ENCODE peak calls at places on chromosomes 1 and 21, in five cellular contexts. P is lower lobe of right lung, I is psoas muscle, L is left ventricle myocardium inferior, C is SJSA1. O is an unnamed sample.

GRCh38 chr1:192831706-192832355 is 23.0 kb downstream of the RGS2 start:
- DNase-seq in I (no peak), L (no peak), C (no peak), P (no peak), O (no peak)

GRCh38 chr1:212683357-212683722 is 16.3 kb downstream of the BATF3 start:
- DNase-seq in I (peak; percentile 55), L (peak; percentile 33), C (no peak), P (peak; percentile 77), O (no peak)

GRCh38 chr1:101506541-101507164 is 269.8 kb downstream of the S1PR1 start:
- DNase-seq in I (no peak), C (peak; percentile 11), P (no peak), L (no peak), O (no peak)

GRCh38 chr1:109767596-109768334 is 4.0 kb upstream of the EPS8L3 start:
- DNase-seq in C (no peak), L (peak; percentile 2), P (peak; percentile 29), I (peak; percentile 34), O (no peak)

GRCh38 chr1:218948446-218948845 is 225.2 kb upstream of the LYPLAL1 start:
- DNase-seq in P (no peak), C (no peak), I (no peak), L (no peak), O (no peak)

GRCh38 chr1:239250353-239251035 is 135.9 kb upstream of the CHRM3 start:
- DNase-seq in C (no peak), I (no peak), L (no peak), P (no peak), O (no peak)

GRCh38 chr1:169207825-169208520 is 101.5 kb downstream of the ATP1B1 start:
- DNase-seq in P (no peak), C (no peak), I (no peak), L (no peak), O (no peak)

GRCh38 chr1:199685369-199685768 is 342.1 kb upstream of the NR5A2 start:
- DNase-seq in C (peak; percentile 47), I (no peak), P (no peak), L (no peak), O (no peak)

GRCh38 chr1:156152628-156153027 is 757 bp upstream of the SEMA4A start:
- DNase-seq in I (peak; percentile 12), C (no peak), L (no peak), P (no peak), O (no peak)

GRCh38 chr21:36207577-36208320 is 51.1 kb downstream of the DOP1B start:
- DNase-seq in L (no peak), C (no peak), P (no peak), I (no peak), O (no peak)

GRCh38 chr1:2594641-2595131 is 8.1 kb downstream of the PRXL2B start:
- DNase-seq in P (no peak), I (peak; percentile 58), L (no peak), C (no peak), O (no peak)

GRCh38 chr1:2496746-2497145 is 20.7 kb downstream of the PLCH2 start:
- DNase-seq in C (no peak), L (no peak), P (no peak), I (no peak), O (no peak)

GRCh38 chr1:108000620-108001105 is 35.7 kb upstream of the VAV3 start:
- DNase-seq in L (peak; percentile 55), P (no peak), C (peak; percentile 47), I (peak; percentile 49), O (no peak)

GRCh38 chr1:50421768-50422674 is 1.2 kb downstream of the DMRTA2 start:
- DNase-seq in P (no peak), L (no peak), I (no peak), C (peak; percentile 20), O (no peak)

GRCh38 chr1:242428403-242429190 is 95.9 kb downstream of the PLD5 start:
- DNase-seq in C (no peak), I (no peak), P (no peak), L (no peak), O (no peak)

GRCh38 chr21:44996096-44996495 is 56.3 kb downstream of the SLX9 start:
- DNase-seq in L (no peak), C (no peak), P (peak; percentile 27), I (no peak), O (no peak)

GRCh38 chr1:45359882-45360513 is 19.8 kb upstream of the MUTYH start:
- DNase-seq in L (peak; percentile 48), C (peak; percentile 42), I (peak; percentile 76), P (no peak), O (peak; percentile 19)

GRCh38 chr1:24277420-24278169 is 41.6 kb upstream of the GRHL3 start:
- DNase-seq in L (no peak), C (no peak), I (no peak), P (no peak), O (no peak)

GRCh38 chr1:112706505-112707216 is at the start of gene RHOC:
- DNase-seq in I (peak; percentile 83), L (peak; percentile 80), C (peak; percentile 54), P (peak; percentile 82), O (peak; percentile 45)

GRCh38 chr1:109397451-109398342 is at the start of gene SORT1:
- DNase-seq in P (peak; percentile 90), C (peak; percentile 76), L (peak; percentile 88), I (peak; percentile 91), O (peak; percentile 50)

GRCh38 chr1:20390589-20391331 is 95.2 kb downstream of the CAMK2N1 start:
- DNase-seq in P (no peak), I (no peak), C (peak; percentile 34), L (no peak), O (no peak)

GRCh38 chr1:28577052-28577678 is 14.9 kb upstream of the RAB42 start:
- DNase-seq in C (no peak), L (no peak), P (no peak), I (no peak), O (no peak)

GRCh38 chr1:159065106-159065505 is 11.5 kb downstream of the AIM2 start:
- DNase-seq in I (no peak), C (no peak), L (no peak), P (no peak), O (no peak)

GRCh38 chr1:67831850-67832513 is 1.3 kb downstream of the GNG12 start:
- DNase-seq in L (peak; percentile 43), I (peak; percentile 79), C (peak; percentile 79), P (peak; percentile 69), O (no peak)

GRCh38 chr1:198271467-198271866 is 114.7 kb downstream of the NEK7 start:
- DNase-seq in L (no peak), C (no peak), I (no peak), P (no peak), O (no peak)

GRCh38 chr1:28973850-28974841 is 59.8 kb downstream of the EPB41 start:
- DNase-seq in L (no peak), I (no peak), C (no peak), P (no peak), O (no peak)

GRCh38 chr1:1128454-1129139 is 12.7 kb upstream of the C1orf159 start:
- DNase-seq in P (no peak), C (no peak), L (no peak), I (no peak), O (no peak)

GRCh38 chr1:234765181-234765580 is 155.2 kb upstream of the IRF2BP2 start:
- DNase-seq in I (no peak), L (no peak), C (no peak), P (no peak), O (no peak)

GRCh38 chr21:39444406-39445145 is 1.0 kb downstream of the LCA5L start:
- DNase-seq in L (no peak), I (no peak), C (peak; percentile 19), P (no peak), O (no peak)

GRCh38 chr21:45539046-45539795 is 3.0 kb downstream of the SLC19A1 start:
- DNase-seq in P (peak; percentile 36), L (peak; percentile 11), I (peak; percentile 39), C (no peak), O (no peak)

DNA sequence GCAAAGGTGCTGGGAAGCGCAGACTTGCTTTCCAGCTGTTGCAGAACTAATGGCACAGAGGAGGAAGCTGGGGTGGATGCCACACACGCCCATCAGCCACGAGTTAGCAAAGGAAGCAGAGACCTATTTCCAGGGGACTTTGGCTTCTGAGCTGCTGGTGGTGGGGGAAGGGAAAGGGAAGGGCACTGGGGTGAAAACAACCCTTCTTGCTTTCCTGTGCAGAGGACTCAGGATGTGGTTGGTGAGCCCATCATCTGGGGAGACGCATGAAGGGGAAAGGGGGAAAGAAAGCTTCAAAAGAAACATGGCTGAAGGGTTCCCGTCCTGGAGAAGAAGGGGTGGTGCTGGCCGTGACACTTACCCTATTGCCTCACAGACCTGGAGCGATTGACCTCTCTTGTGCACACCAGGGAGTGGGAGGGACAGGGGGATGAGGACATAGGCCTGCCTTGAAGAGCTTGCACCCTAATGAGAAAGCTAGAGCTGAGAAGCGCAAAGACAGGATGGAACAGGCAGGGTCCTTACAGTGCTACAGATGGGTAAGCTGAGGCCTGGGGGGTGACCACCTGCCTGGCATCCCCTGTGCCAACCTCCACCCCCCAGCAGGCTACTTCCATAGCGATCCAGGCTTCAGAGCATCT is 140.8 kb upstream of the RAB4A start:
- DNase-seq in I (no peak), P (peak; percentile 58), L (no peak), C (no peak), O (no peak)
- H3K4me3 ChIP-seq in I (no peak overlapping the region), P (no peak overlapping the region), L (no peak overlapping the region), C (no peak overlapping the region), O (peak overlapping the region; percentile 15)

DNA sequence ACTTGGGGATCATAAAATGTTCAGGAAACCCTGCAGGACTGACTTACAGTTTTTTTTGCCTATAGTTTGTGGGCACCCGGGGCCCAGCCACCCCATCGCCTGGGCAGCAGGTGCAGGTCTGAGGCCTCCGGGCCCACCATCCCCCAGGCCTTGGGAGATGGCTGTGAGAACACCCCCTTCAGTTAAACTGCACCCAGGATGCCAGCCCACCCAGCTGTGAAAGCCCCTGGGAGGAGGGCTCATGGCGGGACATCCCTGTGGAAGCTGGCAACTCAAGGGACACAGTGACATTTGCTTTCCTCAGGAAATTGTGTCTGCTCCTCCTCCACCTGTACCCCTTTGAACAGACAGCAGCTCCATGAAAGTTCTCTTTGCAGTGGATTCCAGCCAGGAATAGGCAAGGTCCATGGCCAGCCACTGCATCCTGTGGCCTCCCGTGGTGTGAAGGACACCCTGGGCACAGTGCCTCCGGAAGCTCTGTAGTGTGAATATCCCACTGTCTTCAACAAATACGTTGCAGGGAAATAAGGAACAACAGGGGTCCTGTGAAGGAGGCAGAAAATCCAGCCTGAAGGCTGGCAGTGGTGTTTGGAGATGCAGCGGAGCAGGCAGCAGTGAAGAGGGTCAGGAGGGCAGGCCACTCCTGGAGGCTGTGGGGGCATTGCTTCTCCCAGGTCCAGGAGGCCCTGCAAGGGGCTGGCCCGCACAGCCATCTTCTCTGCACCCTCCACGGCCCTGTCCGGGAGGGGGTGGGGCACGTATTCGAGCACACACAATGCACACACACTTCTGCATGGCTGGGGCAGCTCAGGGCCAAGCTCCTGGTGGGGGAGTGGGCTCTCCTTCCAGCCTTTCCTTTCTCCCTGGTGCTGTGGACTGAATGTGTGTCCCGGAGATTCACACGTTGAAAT is 2.1 kb upstream of the OBSCN start:
- DNase-seq in I (no peak), L (no peak), C (no peak), P (no peak), O (no peak)
- H3K27me3 ChIP-seq in I (no peaks in the 10 kb centered on the region), L (peaks cover 9% of the 10 kb centered on the region), C (peaks cover 3% of the 10 kb centered on the region), P (peaks cover 18% of the 10 kb centered on the region), O (peaks cover 7% of the 10 kb centered on the region)

DNA sequence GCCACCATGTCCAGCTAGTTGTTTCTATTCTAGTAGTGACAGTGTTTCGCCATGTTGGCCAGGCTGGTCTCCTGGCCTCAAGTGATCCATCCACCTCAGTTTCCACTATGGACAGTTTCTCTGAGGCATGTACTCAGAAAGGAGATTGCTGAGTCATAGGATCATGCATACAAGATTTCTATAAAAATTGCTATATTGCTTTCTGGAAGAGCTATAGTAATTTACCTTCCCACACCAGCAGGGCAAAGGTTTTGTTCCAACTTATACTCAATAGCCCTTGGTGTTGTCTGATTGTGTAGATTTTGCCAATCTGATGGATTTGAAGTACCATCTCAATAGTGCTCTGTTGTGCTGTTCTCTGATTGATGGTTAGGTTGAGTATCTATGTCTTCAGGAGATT is 15.6 kb upstream of the ATP1A1 start:
- DNase-seq in P (no peak), L (no peak), C (no peak), I (no peak), O (no peak)
- H3K27ac ChIP-seq in P (no peak overlapping the region), L (no peak overlapping the region), C (no peak overlapping the region), I (no peak overlapping the region), O (no peak overlapping the region)

GRCh38 chr1:230641900-230642262 is 400 bp upstream of the COG2 start:
- DNase-seq in I (no peak), L (no peak), C (no peak), P (no peak), O (no peak)
- H3K4me3 ChIP-seq in I (peak overlapping the region; percentile 90), L (peak overlapping the region; percentile 97), C (peak overlapping the region; percentile 85), P (peak overlapping the region; percentile 91), O (peak overlapping the region; percentile 78)